ENCODE peak calls at places on chromosome 12, in seven cellular contexts. One of them, this sample, is unnamed.

GRCh38 chr12:89353823-89354629 is 1.7 kb upstream of the DUSP6 start:
- DNase-seq in CD8-positive, alpha-beta T cell: peak
- DNase-seq in heart right ventricle: peak
- DNase-seq in right lobe of liver: peak
- DNase-seq in BE2C: peak
- DNase-seq in colonic mucosa: peak
- DNase-seq in cardiac muscle cell: peak
- DNase-seq in this sample: peak

GRCh38 chr12:91662021-91662420 is 479.4 kb upstream of the DCN start:
- DNase-seq in CD8-positive, alpha-beta T cell: no peak
- DNase-seq in heart right ventricle: no peak
- DNase-seq in right lobe of liver: no peak
- DNase-seq in BE2C: no peak
- DNase-seq in colonic mucosa: no peak
- DNase-seq in cardiac muscle cell: no peak
- DNase-seq in this sample: no peak

GRCh38 chr12:18923721-18924120 is 185.8 kb downstream of the CAPZA3 start:
- DNase-seq in CD8-positive, alpha-beta T cell: no peak
- DNase-seq in heart right ventricle: no peak
- DNase-seq in right lobe of liver: no peak
- DNase-seq in BE2C: no peak
- DNase-seq in colonic mucosa: no peak
- DNase-seq in cardiac muscle cell: no peak
- DNase-seq in this sample: no peak

GRCh38 chr12:104423809-104424208 is 32.9 kb upstream of the CHST11 start:
- DNase-seq in CD8-positive, alpha-beta T cell: no peak
- DNase-seq in heart right ventricle: no peak
- DNase-seq in right lobe of liver: no peak
- DNase-seq in BE2C: no peak
- DNase-seq in colonic mucosa: no peak
- DNase-seq in cardiac muscle cell: no peak
- DNase-seq in this sample: no peak

GRCh38 chr12:101935769-101936741 is 58.7 kb downstream of the DRAM1 start:
- DNase-seq in CD8-positive, alpha-beta T cell: no peak
- DNase-seq in heart right ventricle: peak
- DNase-seq in right lobe of liver: no peak
- DNase-seq in BE2C: no peak
- DNase-seq in colonic mucosa: no peak
- DNase-seq in cardiac muscle cell: peak
- DNase-seq in this sample: peak

GRCh38 chr12:43836455-43836989 is 641 bp downstream of the TMEM117 start:
- DNase-seq in CD8-positive, alpha-beta T cell: no peak
- DNase-seq in heart right ventricle: peak
- DNase-seq in right lobe of liver: no peak
- DNase-seq in BE2C: no peak
- DNase-seq in colonic mucosa: peak
- DNase-seq in cardiac muscle cell: no peak
- DNase-seq in this sample: peak

GRCh38 chr12:65637150-65637549 is 187.1 kb upstream of the HMGA2 start:
- DNase-seq in CD8-positive, alpha-beta T cell: no peak
- DNase-seq in heart right ventricle: no peak
- DNase-seq in right lobe of liver: no peak
- DNase-seq in BE2C: no peak
- DNase-seq in colonic mucosa: no peak
- DNase-seq in cardiac muscle cell: no peak
- DNase-seq in this sample: no peak

GRCh38 chr12:90978117-90978770 is 23.3 kb upstream of the CCER1 start:
- DNase-seq in CD8-positive, alpha-beta T cell: no peak
- DNase-seq in heart right ventricle: peak
- DNase-seq in right lobe of liver: no peak
- DNase-seq in BE2C: no peak
- DNase-seq in colonic mucosa: no peak
- DNase-seq in cardiac muscle cell: peak
- DNase-seq in this sample: peak

GRCh38 chr12:11757531-11757930 is 108.1 kb downstream of the ETV6 start:
- DNase-seq in CD8-positive, alpha-beta T cell: no peak
- DNase-seq in heart right ventricle: no peak
- DNase-seq in right lobe of liver: no peak
- DNase-seq in BE2C: no peak
- DNase-seq in colonic mucosa: no peak
- DNase-seq in cardiac muscle cell: no peak
- DNase-seq in this sample: no peak

GRCh38 chr12:100953217-100953616 is 158.6 kb downstream of the ANO4 start:
- DNase-seq in CD8-positive, alpha-beta T cell: no peak
- DNase-seq in heart right ventricle: no peak
- DNase-seq in right lobe of liver: no peak
- DNase-seq in BE2C: no peak
- DNase-seq in colonic mucosa: no peak
- DNase-seq in cardiac muscle cell: no peak
- DNase-seq in this sample: peak

GRCh38 chr12:50086148-50086547 is 1.0 kb downstream of the SMARCD1 start:
- DNase-seq in CD8-positive, alpha-beta T cell: no peak
- DNase-seq in heart right ventricle: no peak
- DNase-seq in right lobe of liver: no peak
- DNase-seq in BE2C: no peak
- DNase-seq in colonic mucosa: no peak
- DNase-seq in cardiac muscle cell: no peak
- DNase-seq in this sample: no peak

GRCh38 chr12:131205534-131205933 is 251.8 kb downstream of the ADGRD1 start:
- DNase-seq in CD8-positive, alpha-beta T cell: peak
- DNase-seq in heart right ventricle: no peak
- DNase-seq in right lobe of liver: no peak
- DNase-seq in BE2C: no peak
- DNase-seq in colonic mucosa: peak
- DNase-seq in cardiac muscle cell: no peak
- DNase-seq in this sample: no peak

GRCh38 chr12:130418261-130418660 is 80.6 kb downstream of the PIWIL1 start:
- DNase-seq in CD8-positive, alpha-beta T cell: no peak
- DNase-seq in heart right ventricle: no peak
- DNase-seq in right lobe of liver: no peak
- DNase-seq in BE2C: no peak
- DNase-seq in colonic mucosa: no peak
- DNase-seq in cardiac muscle cell: no peak
- DNase-seq in this sample: no peak

GRCh38 chr12:56158926-56159461 is 835 bp downstream of the MYL6 start:
- DNase-seq in CD8-positive, alpha-beta T cell: no peak
- DNase-seq in heart right ventricle: peak
- DNase-seq in right lobe of liver: peak
- DNase-seq in BE2C: peak
- DNase-seq in colonic mucosa: peak
- DNase-seq in cardiac muscle cell: peak
- DNase-seq in this sample: peak

GRCh38 chr12:57836442-57837375 is 9.8 kb downstream of the CTDSP2 start:
- DNase-seq in CD8-positive, alpha-beta T cell: peak
- DNase-seq in heart right ventricle: peak
- DNase-seq in right lobe of liver: peak
- DNase-seq in BE2C: no peak
- DNase-seq in colonic mucosa: peak
- DNase-seq in cardiac muscle cell: peak
- DNase-seq in this sample: peak

GRCh38 chr12:16163891-16164290 is 113.6 kb downstream of the SLC15A5 start:
- DNase-seq in CD8-positive, alpha-beta T cell: no peak
- DNase-seq in heart right ventricle: no peak
- DNase-seq in right lobe of liver: no peak
- DNase-seq in BE2C: no peak
- DNase-seq in colonic mucosa: no peak
- DNase-seq in cardiac muscle cell: no peak
- DNase-seq in this sample: no peak

GRCh38 chr12:24285413-24285812 is 335.9 kb upstream of the SOX5 start:
- DNase-seq in CD8-positive, alpha-beta T cell: no peak
- DNase-seq in heart right ventricle: no peak
- DNase-seq in right lobe of liver: no peak
- DNase-seq in BE2C: no peak
- DNase-seq in colonic mucosa: no peak
- DNase-seq in cardiac muscle cell: no peak
- DNase-seq in this sample: no peak

GRCh38 chr12:29317556-29318363 is 63.2 kb downstream of the ERGIC2 start:
- DNase-seq in CD8-positive, alpha-beta T cell: peak
- DNase-seq in heart right ventricle: peak
- DNase-seq in right lobe of liver: no peak
- DNase-seq in BE2C: peak
- DNase-seq in colonic mucosa: peak
- DNase-seq in cardiac muscle cell: peak
- DNase-seq in this sample: peak

GRCh38 chr12:4416276-4416675 is 29.3 kb downstream of the FGF6 start:
- DNase-seq in CD8-positive, alpha-beta T cell: peak
- DNase-seq in heart right ventricle: no peak
- DNase-seq in right lobe of liver: no peak
- DNase-seq in BE2C: no peak
- DNase-seq in colonic mucosa: no peak
- DNase-seq in cardiac muscle cell: no peak
- DNase-seq in this sample: no peak

GRCh38 chr12:9646794-9647622 is 22.5 kb upstream of the CLEC2D start:
- DNase-seq in CD8-positive, alpha-beta T cell: no peak
- DNase-seq in heart right ventricle: no peak
- DNase-seq in right lobe of liver: no peak
- DNase-seq in BE2C: no peak
- DNase-seq in colonic mucosa: no peak
- DNase-seq in cardiac muscle cell: peak
- DNase-seq in this sample: peak

GRCh38 chr12:4786795-4787194 is 66.6 kb downstream of the GALNT8 start:
- DNase-seq in CD8-positive, alpha-beta T cell: no peak
- DNase-seq in heart right ventricle: no peak
- DNase-seq in right lobe of liver: no peak
- DNase-seq in BE2C: no peak
- DNase-seq in colonic mucosa: no peak
- DNase-seq in cardiac muscle cell: no peak
- DNase-seq in this sample: no peak

GRCh38 chr12:8455281-8455680 is 481 bp upstream of the CLEC6A start:
- DNase-seq in CD8-positive, alpha-beta T cell: no peak
- DNase-seq in heart right ventricle: no peak
- DNase-seq in right lobe of liver: no peak
- DNase-seq in BE2C: no peak
- DNase-seq in colonic mucosa: no peak
- DNase-seq in cardiac muscle cell: no peak
- DNase-seq in this sample: no peak

GRCh38 chr12:7021956-7022355 is 3.7 kb upstream of the LPCAT3 start:
- DNase-seq in CD8-positive, alpha-beta T cell: no peak
- DNase-seq in heart right ventricle: no peak
- DNase-seq in right lobe of liver: no peak
- DNase-seq in BE2C: no peak
- DNase-seq in colonic mucosa: no peak
- DNase-seq in cardiac muscle cell: no peak
- DNase-seq in this sample: no peak

DNA sequence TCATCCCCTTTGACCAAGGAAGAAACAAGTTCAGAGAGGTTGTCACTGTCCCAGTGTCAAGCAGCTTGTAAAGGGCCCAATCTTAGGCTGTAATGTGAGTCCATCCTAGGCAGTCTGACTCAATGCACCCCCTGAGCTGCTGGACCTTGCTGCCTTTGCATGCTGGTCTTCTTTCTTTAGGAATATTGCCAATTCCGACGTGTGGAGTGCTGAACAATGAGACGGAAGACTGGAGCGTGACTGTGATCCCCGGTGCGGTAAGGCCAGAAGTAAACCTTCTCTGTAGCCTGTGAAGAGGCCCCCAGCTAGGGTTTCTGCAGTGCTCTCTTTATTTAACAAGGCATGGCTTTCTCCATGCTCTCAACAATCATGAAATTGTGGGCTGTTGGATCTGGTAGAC is 963 bp downstream of the TCTN2 start:
- DNase-seq in CD8-positive, alpha-beta T cell: no peak
- DNase-seq in heart right ventricle: no peak
- DNase-seq in right lobe of liver: no peak
- DNase-seq in BE2C: no peak
- DNase-seq in colonic mucosa: no peak
- DNase-seq in cardiac muscle cell: no peak
- DNase-seq in this sample: no peak
- H3K4me3 ChIP-seq in CD8-positive, alpha-beta T cell: no peak
- H3K4me3 ChIP-seq in heart right ventricle: peak
- H3K4me3 ChIP-seq in right lobe of liver: no peak
- H3K4me3 ChIP-seq in BE2C: peak
- H3K4me3 ChIP-seq in colonic mucosa: peak
- H3K4me3 ChIP-seq in cardiac muscle cell: peak
- H3K4me3 ChIP-seq in this sample: peak

DNA sequence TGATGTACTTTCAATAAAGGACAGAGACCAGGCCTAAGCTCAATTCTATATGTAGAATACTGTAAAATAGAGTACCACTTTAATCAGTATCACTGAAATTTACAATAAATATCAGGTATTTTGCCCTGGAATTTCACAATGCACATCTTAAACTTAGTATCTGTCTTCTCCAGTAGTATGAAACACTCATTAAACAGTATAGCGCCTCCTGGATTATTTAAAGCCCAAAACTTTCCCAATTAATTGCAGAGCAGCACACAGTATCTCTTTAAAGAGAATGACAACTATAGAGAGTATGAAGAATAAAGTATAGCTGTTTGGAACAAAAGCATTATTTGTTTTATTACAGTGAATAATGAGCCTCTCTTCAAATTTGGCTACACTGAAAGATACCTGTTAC is 80.2 kb downstream of the BHLHE41 start:
- DNase-seq in CD8-positive, alpha-beta T cell: no peak
- DNase-seq in heart right ventricle: no peak
- DNase-seq in right lobe of liver: no peak
- DNase-seq in BE2C: no peak
- DNase-seq in colonic mucosa: no peak
- DNase-seq in cardiac muscle cell: no peak
- DNase-seq in this sample: no peak
- TF ChIP-seq CTCF in CD8-positive, alpha-beta T cell: no peak
- TF ChIP-seq CTCF in heart right ventricle: no peak
- TF ChIP-seq CTCF in right lobe of liver: no peak
- TF ChIP-seq CTCF in BE2C: no peak
- TF ChIP-seq CTCF in colonic mucosa: no peak
- TF ChIP-seq CTCF in cardiac muscle cell: no peak
- TF ChIP-seq CTCF in this sample: no peak

GRCh38 chr12:93219947-93220346 is 157.8 kb upstream of the NUDT4 start:
- DNase-seq in CD8-positive, alpha-beta T cell: no peak
- DNase-seq in heart right ventricle: no peak
- DNase-seq in right lobe of liver: no peak
- DNase-seq in BE2C: no peak
- DNase-seq in colonic mucosa: no peak
- DNase-seq in cardiac muscle cell: peak
- DNase-seq in this sample: no peak

GRCh38 chr12:93214523-93215289 is 163.0 kb upstream of the NUDT4 start:
- DNase-seq in CD8-positive, alpha-beta T cell: no peak
- DNase-seq in heart right ventricle: no peak
- DNase-seq in right lobe of liver: no peak
- DNase-seq in BE2C: no peak
- DNase-seq in colonic mucosa: peak
- DNase-seq in cardiac muscle cell: no peak
- DNase-seq in this sample: no peak

GRCh38 chr12:93215290-93215678 is 162.4 kb upstream of the NUDT4 start:
- DNase-seq in CD8-positive, alpha-beta T cell: no peak
- DNase-seq in heart right ventricle: no peak
- DNase-seq in right lobe of liver: no peak
- DNase-seq in BE2C: no peak
- DNase-seq in colonic mucosa: no peak
- DNase-seq in cardiac muscle cell: no peak
- DNase-seq in this sample: no peak
- H3K4me3 ChIP-seq in CD8-positive, alpha-beta T cell: no peak
- H3K4me3 ChIP-seq in heart right ventricle: no peak
- H3K4me3 ChIP-seq in right lobe of liver: no peak
- H3K4me3 ChIP-seq in BE2C: no peak
- H3K4me3 ChIP-seq in colonic mucosa: no peak
- H3K4me3 ChIP-seq in cardiac muscle cell: no peak
- H3K4me3 ChIP-seq in this sample: no peak

GRCh38 chr12:114636723-114637480 is 47.1 kb downstream of the TBX3 start:
- DNase-seq in CD8-positive, alpha-beta T cell: no peak
- DNase-seq in heart right ventricle: no peak
- DNase-seq in right lobe of liver: no peak
- DNase-seq in BE2C: peak
- DNase-seq in colonic mucosa: no peak
- DNase-seq in cardiac muscle cell: peak
- DNase-seq in this sample: peak
- TF ChIP-seq CTCF in CD8-positive, alpha-beta T cell: no peak
- TF ChIP-seq CTCF in heart right ventricle: peak
- TF ChIP-seq CTCF in right lobe of liver: no peak
- TF ChIP-seq CTCF in BE2C: peak
- TF ChIP-seq CTCF in colonic mucosa: no peak
- TF ChIP-seq CTCF in cardiac muscle cell: peak
- TF ChIP-seq CTCF in this sample: no peak